ENCODE peak calls at places on chromosome 21, in six cellular contexts. One of them, this sample, is unnamed.

GRCh38 chr21:31117046-31117916 is 79.0 kb upstream of the KRTAP19-8 start:
- DNase-seq in GM13976: no peak
- DNase-seq in cardiac septum: no peak
- DNase-seq in stimulated activated naive CD8-positive, alpha-beta T cell treated with anti-CD3 and anti-CD28 coated beads, Interleukin-15, Interleukin-2, amounts not matched to agents 100 U/mL and 50 U/mL, for 24 hours: no peak
- DNase-seq in activated CD4-positive, CD25-positive, alpha-beta regulatory T cell: no peak
- DNase-seq in fibroblast of the conjunctiva: peak
- DNase-seq in this sample: no peak

GRCh38 chr21:41130883-41131282 is 37.1 kb upstream of the BACE2 start:
- DNase-seq in activated CD4-positive, CD25-positive, alpha-beta regulatory T cell: no peak
- DNase-seq in fibroblast of the conjunctiva: no peak
- DNase-seq in cardiac septum: no peak
- DNase-seq in stimulated activated naive CD8-positive, alpha-beta T cell treated with anti-CD3 and anti-CD28 coated beads, Interleukin-15, Interleukin-2, amounts not matched to agents 100 U/mL and 50 U/mL, for 24 hours: no peak
- DNase-seq in GM13976: no peak
- DNase-seq in this sample: no peak

GRCh38 chr21:37208741-37209225 is 58.4 kb downstream of the VPS26C start:
- DNase-seq in GM13976: peak
- DNase-seq in stimulated activated naive CD8-positive, alpha-beta T cell treated with anti-CD3 and anti-CD28 coated beads, Interleukin-15, Interleukin-2, amounts not matched to agents 100 U/mL and 50 U/mL, for 24 hours: no peak
- DNase-seq in activated CD4-positive, CD25-positive, alpha-beta regulatory T cell: no peak
- DNase-seq in fibroblast of the conjunctiva: no peak
- DNase-seq in cardiac septum: no peak
- DNase-seq in this sample: no peak

GRCh38 chr21:32962286-32962685 is 63.4 kb upstream of the OLIG2 start:
- DNase-seq in cardiac septum: no peak
- DNase-seq in stimulated activated naive CD8-positive, alpha-beta T cell treated with anti-CD3 and anti-CD28 coated beads, Interleukin-15, Interleukin-2, amounts not matched to agents 100 U/mL and 50 U/mL, for 24 hours: no peak
- DNase-seq in activated CD4-positive, CD25-positive, alpha-beta regulatory T cell: no peak
- DNase-seq in GM13976: no peak
- DNase-seq in fibroblast of the conjunctiva: no peak
- DNase-seq in this sample: no peak

GRCh38 chr21:38769253-38769780 is 36.4 kb upstream of the ETS2 start:
- DNase-seq in GM13976: no peak
- DNase-seq in stimulated activated naive CD8-positive, alpha-beta T cell treated with anti-CD3 and anti-CD28 coated beads, Interleukin-15, Interleukin-2, amounts not matched to agents 100 U/mL and 50 U/mL, for 24 hours: peak
- DNase-seq in cardiac septum: no peak
- DNase-seq in fibroblast of the conjunctiva: no peak
- DNase-seq in activated CD4-positive, CD25-positive, alpha-beta regulatory T cell: no peak
- DNase-seq in this sample: no peak

GRCh38 chr21:40386301-40386911 is 460.6 kb downstream of the DSCAM start:
- DNase-seq in fibroblast of the conjunctiva: no peak
- DNase-seq in stimulated activated naive CD8-positive, alpha-beta T cell treated with anti-CD3 and anti-CD28 coated beads, Interleukin-15, Interleukin-2, amounts not matched to agents 100 U/mL and 50 U/mL, for 24 hours: peak
- DNase-seq in cardiac septum: no peak
- DNase-seq in activated CD4-positive, CD25-positive, alpha-beta regulatory T cell: peak
- DNase-seq in GM13976: no peak
- DNase-seq in this sample: no peak

GRCh38 chr21:33817663-33818433 is 97.8 kb downstream of the ATP5PO start:
- DNase-seq in GM13976: no peak
- DNase-seq in activated CD4-positive, CD25-positive, alpha-beta regulatory T cell: no peak
- DNase-seq in cardiac septum: no peak
- DNase-seq in stimulated activated naive CD8-positive, alpha-beta T cell treated with anti-CD3 and anti-CD28 coated beads, Interleukin-15, Interleukin-2, amounts not matched to agents 100 U/mL and 50 U/mL, for 24 hours: no peak
- DNase-seq in fibroblast of the conjunctiva: no peak
- DNase-seq in this sample: no peak

GRCh38 chr21:16007933-16008332 is 278.2 kb downstream of the USP25 start:
- DNase-seq in GM13976: no peak
- DNase-seq in activated CD4-positive, CD25-positive, alpha-beta regulatory T cell: no peak
- DNase-seq in fibroblast of the conjunctiva: no peak
- DNase-seq in stimulated activated naive CD8-positive, alpha-beta T cell treated with anti-CD3 and anti-CD28 coated beads, Interleukin-15, Interleukin-2, amounts not matched to agents 100 U/mL and 50 U/mL, for 24 hours: no peak
- DNase-seq in cardiac septum: no peak
- DNase-seq in this sample: no peak

GRCh38 chr21:45472445-45473365 is 67.7 kb downstream of the COL18A1 start:
- DNase-seq in fibroblast of the conjunctiva: no peak
- DNase-seq in GM13976: no peak
- DNase-seq in activated CD4-positive, CD25-positive, alpha-beta regulatory T cell: no peak
- DNase-seq in stimulated activated naive CD8-positive, alpha-beta T cell treated with anti-CD3 and anti-CD28 coated beads, Interleukin-15, Interleukin-2, amounts not matched to agents 100 U/mL and 50 U/mL, for 24 hours: no peak
- DNase-seq in cardiac septum: no peak
- DNase-seq in this sample: no peak

GRCh38 chr21:29546071-29546470 is 247.3 kb downstream of the BACH1 start:
- DNase-seq in cardiac septum: no peak
- DNase-seq in activated CD4-positive, CD25-positive, alpha-beta regulatory T cell: no peak
- DNase-seq in stimulated activated naive CD8-positive, alpha-beta T cell treated with anti-CD3 and anti-CD28 coated beads, Interleukin-15, Interleukin-2, amounts not matched to agents 100 U/mL and 50 U/mL, for 24 hours: no peak
- DNase-seq in GM13976: no peak
- DNase-seq in fibroblast of the conjunctiva: no peak
- DNase-seq in this sample: no peak

GRCh38 chr21:45378258-45378966 is 26.6 kb upstream of the COL18A1 start:
- DNase-seq in fibroblast of the conjunctiva: peak
- DNase-seq in stimulated activated naive CD8-positive, alpha-beta T cell treated with anti-CD3 and anti-CD28 coated beads, Interleukin-15, Interleukin-2, amounts not matched to agents 100 U/mL and 50 U/mL, for 24 hours: no peak
- DNase-seq in cardiac septum: peak
- DNase-seq in GM13976: no peak
- DNase-seq in activated CD4-positive, CD25-positive, alpha-beta regulatory T cell: no peak
- DNase-seq in this sample: no peak

GRCh38 chr21:42649122-42650032 is 4.0 kb upstream of the PDE9A start:
- DNase-seq in stimulated activated naive CD8-positive, alpha-beta T cell treated with anti-CD3 and anti-CD28 coated beads, Interleukin-15, Interleukin-2, amounts not matched to agents 100 U/mL and 50 U/mL, for 24 hours: no peak
- DNase-seq in GM13976: no peak
- DNase-seq in activated CD4-positive, CD25-positive, alpha-beta regulatory T cell: no peak
- DNase-seq in fibroblast of the conjunctiva: no peak
- DNase-seq in cardiac septum: no peak
- DNase-seq in this sample: no peak

GRCh38 chr21:42515708-42516502 is 2.3 kb downstream of the SLC37A1 start:
- DNase-seq in fibroblast of the conjunctiva: no peak
- DNase-seq in cardiac septum: no peak
- DNase-seq in GM13976: no peak
- DNase-seq in stimulated activated naive CD8-positive, alpha-beta T cell treated with anti-CD3 and anti-CD28 coated beads, Interleukin-15, Interleukin-2, amounts not matched to agents 100 U/mL and 50 U/mL, for 24 hours: no peak
- DNase-seq in activated CD4-positive, CD25-positive, alpha-beta regulatory T cell: no peak
- DNase-seq in this sample: no peak

GRCh38 chr21:32332463-32332951 is 33.9 kb downstream of the MRAP start:
- DNase-seq in activated CD4-positive, CD25-positive, alpha-beta regulatory T cell: no peak
- DNase-seq in stimulated activated naive CD8-positive, alpha-beta T cell treated with anti-CD3 and anti-CD28 coated beads, Interleukin-15, Interleukin-2, amounts not matched to agents 100 U/mL and 50 U/mL, for 24 hours: no peak
- DNase-seq in fibroblast of the conjunctiva: no peak
- DNase-seq in GM13976: no peak
- DNase-seq in cardiac septum: no peak
- DNase-seq in this sample: no peak

GRCh38 chr21:32392299-32392879 is 423 bp downstream of the URB1 start:
- DNase-seq in cardiac septum: no peak
- DNase-seq in fibroblast of the conjunctiva: no peak
- DNase-seq in activated CD4-positive, CD25-positive, alpha-beta regulatory T cell: no peak
- DNase-seq in stimulated activated naive CD8-positive, alpha-beta T cell treated with anti-CD3 and anti-CD28 coated beads, Interleukin-15, Interleukin-2, amounts not matched to agents 100 U/mL and 50 U/mL, for 24 hours: no peak
- DNase-seq in GM13976: no peak
- DNase-seq in this sample: no peak

GRCh38 chr21:45080639-45081414 is 6.4 kb downstream of the ADARB1 start:
- DNase-seq in stimulated activated naive CD8-positive, alpha-beta T cell treated with anti-CD3 and anti-CD28 coated beads, Interleukin-15, Interleukin-2, amounts not matched to agents 100 U/mL and 50 U/mL, for 24 hours: peak
- DNase-seq in GM13976: no peak
- DNase-seq in activated CD4-positive, CD25-positive, alpha-beta regulatory T cell: no peak
- DNase-seq in fibroblast of the conjunctiva: no peak
- DNase-seq in cardiac septum: no peak
- DNase-seq in this sample: no peak

GRCh38 chr21:44431300-44431699 is 24.0 kb upstream of the LRRC3 start:
- DNase-seq in GM13976: no peak
- DNase-seq in cardiac septum: no peak
- DNase-seq in stimulated activated naive CD8-positive, alpha-beta T cell treated with anti-CD3 and anti-CD28 coated beads, Interleukin-15, Interleukin-2, amounts not matched to agents 100 U/mL and 50 U/mL, for 24 hours: no peak
- DNase-seq in fibroblast of the conjunctiva: no peak
- DNase-seq in activated CD4-positive, CD25-positive, alpha-beta regulatory T cell: no peak
- DNase-seq in this sample: no peak

GRCh38 chr21:34808569-34809204 is 139.9 kb downstream of the CLIC6 start:
- DNase-seq in fibroblast of the conjunctiva: no peak
- DNase-seq in GM13976: no peak
- DNase-seq in cardiac septum: no peak
- DNase-seq in activated CD4-positive, CD25-positive, alpha-beta regulatory T cell: no peak
- DNase-seq in stimulated activated naive CD8-positive, alpha-beta T cell treated with anti-CD3 and anti-CD28 coated beads, Interleukin-15, Interleukin-2, amounts not matched to agents 100 U/mL and 50 U/mL, for 24 hours: no peak
- DNase-seq in this sample: no peak

GRCh38 chr21:29221259-29221744 is 77.4 kb upstream of the BACH1 start:
- DNase-seq in activated CD4-positive, CD25-positive, alpha-beta regulatory T cell: no peak
- DNase-seq in stimulated activated naive CD8-positive, alpha-beta T cell treated with anti-CD3 and anti-CD28 coated beads, Interleukin-15, Interleukin-2, amounts not matched to agents 100 U/mL and 50 U/mL, for 24 hours: no peak
- DNase-seq in GM13976: no peak
- DNase-seq in cardiac septum: no peak
- DNase-seq in fibroblast of the conjunctiva: no peak
- DNase-seq in this sample: no peak

GRCh38 chr21:31576428-31576827 is 83.1 kb upstream of the SOD1 start:
- DNase-seq in fibroblast of the conjunctiva: no peak
- DNase-seq in cardiac septum: no peak
- DNase-seq in stimulated activated naive CD8-positive, alpha-beta T cell treated with anti-CD3 and anti-CD28 coated beads, Interleukin-15, Interleukin-2, amounts not matched to agents 100 U/mL and 50 U/mL, for 24 hours: no peak
- DNase-seq in activated CD4-positive, CD25-positive, alpha-beta regulatory T cell: no peak
- DNase-seq in GM13976: no peak
- DNase-seq in this sample: no peak

GRCh38 chr21:21268061-21268471 is 269.9 kb downstream of the NCAM2 start:
- DNase-seq in activated CD4-positive, CD25-positive, alpha-beta regulatory T cell: no peak
- DNase-seq in cardiac septum: no peak
- DNase-seq in fibroblast of the conjunctiva: no peak
- DNase-seq in stimulated activated naive CD8-positive, alpha-beta T cell treated with anti-CD3 and anti-CD28 coated beads, Interleukin-15, Interleukin-2, amounts not matched to agents 100 U/mL and 50 U/mL, for 24 hours: no peak
- DNase-seq in GM13976: no peak
- DNase-seq in this sample: no peak

GRCh38 chr21:43267391-43268085 is 98.7 kb downstream of the CRYAA start:
- DNase-seq in activated CD4-positive, CD25-positive, alpha-beta regulatory T cell: no peak
- DNase-seq in fibroblast of the conjunctiva: no peak
- DNase-seq in stimulated activated naive CD8-positive, alpha-beta T cell treated with anti-CD3 and anti-CD28 coated beads, Interleukin-15, Interleukin-2, amounts not matched to agents 100 U/mL and 50 U/mL, for 24 hours: no peak
- DNase-seq in GM13976: no peak
- DNase-seq in cardiac septum: peak
- DNase-seq in this sample: no peak

GRCh38 chr21:15436031-15436430 is 293.8 kb upstream of the USP25 start:
- DNase-seq in activated CD4-positive, CD25-positive, alpha-beta regulatory T cell: no peak
- DNase-seq in stimulated activated naive CD8-positive, alpha-beta T cell treated with anti-CD3 and anti-CD28 coated beads, Interleukin-15, Interleukin-2, amounts not matched to agents 100 U/mL and 50 U/mL, for 24 hours: no peak
- DNase-seq in cardiac septum: no peak
- DNase-seq in GM13976: no peak
- DNase-seq in fibroblast of the conjunctiva: no peak
- DNase-seq in this sample: no peak

GRCh38 chr21:38861006-38861405 is 55.3 kb downstream of the ETS2 start:
- DNase-seq in cardiac septum: no peak
- DNase-seq in GM13976: no peak
- DNase-seq in activated CD4-positive, CD25-positive, alpha-beta regulatory T cell: no peak
- DNase-seq in stimulated activated naive CD8-positive, alpha-beta T cell treated with anti-CD3 and anti-CD28 coated beads, Interleukin-15, Interleukin-2, amounts not matched to agents 100 U/mL and 50 U/mL, for 24 hours: no peak
- DNase-seq in fibroblast of the conjunctiva: no peak
- DNase-seq in this sample: no peak

GRCh38 chr21:38671716-38672115 is 134.0 kb upstream of the ETS2 start:
- DNase-seq in stimulated activated naive CD8-positive, alpha-beta T cell treated with anti-CD3 and anti-CD28 coated beads, Interleukin-15, Interleukin-2, amounts not matched to agents 100 U/mL and 50 U/mL, for 24 hours: no peak
- DNase-seq in fibroblast of the conjunctiva: peak
- DNase-seq in GM13976: no peak
- DNase-seq in cardiac septum: no peak
- DNase-seq in activated CD4-positive, CD25-positive, alpha-beta regulatory T cell: no peak
- DNase-seq in this sample: no peak

GRCh38 chr21:29174607-29175013 is 44.2 kb downstream of the MAP3K7CL start:
- DNase-seq in stimulated activated naive CD8-positive, alpha-beta T cell treated with anti-CD3 and anti-CD28 coated beads, Interleukin-15, Interleukin-2, amounts not matched to agents 100 U/mL and 50 U/mL, for 24 hours: no peak
- DNase-seq in GM13976: no peak
- DNase-seq in activated CD4-positive, CD25-positive, alpha-beta regulatory T cell: no peak
- DNase-seq in cardiac septum: no peak
- DNase-seq in fibroblast of the conjunctiva: no peak
- DNase-seq in this sample: no peak

GRCh38 chr21:38048241-38048640 is 132.0 kb upstream of the KCNJ6 start:
- DNase-seq in GM13976: no peak
- DNase-seq in stimulated activated naive CD8-positive, alpha-beta T cell treated with anti-CD3 and anti-CD28 coated beads, Interleukin-15, Interleukin-2, amounts not matched to agents 100 U/mL and 50 U/mL, for 24 hours: no peak
- DNase-seq in activated CD4-positive, CD25-positive, alpha-beta regulatory T cell: no peak
- DNase-seq in fibroblast of the conjunctiva: no peak
- DNase-seq in cardiac septum: no peak
- DNase-seq in this sample: no peak

GRCh38 chr21:45982758-45983731 is 1.5 kb downstream of the COL6A1 start:
- DNase-seq in fibroblast of the conjunctiva: no peak
- DNase-seq in GM13976: no peak
- DNase-seq in activated CD4-positive, CD25-positive, alpha-beta regulatory T cell: no peak
- DNase-seq in stimulated activated naive CD8-positive, alpha-beta T cell treated with anti-CD3 and anti-CD28 coated beads, Interleukin-15, Interleukin-2, amounts not matched to agents 100 U/mL and 50 U/mL, for 24 hours: no peak
- DNase-seq in cardiac septum: no peak
- DNase-seq in this sample: no peak

GRCh38 chr21:46111857-46112730 is 14.2 kb downstream of the COL6A2 start:
- DNase-seq in activated CD4-positive, CD25-positive, alpha-beta regulatory T cell: no peak
- DNase-seq in GM13976: no peak
- DNase-seq in cardiac septum: peak
- DNase-seq in fibroblast of the conjunctiva: no peak
- DNase-seq in stimulated activated naive CD8-positive, alpha-beta T cell treated with anti-CD3 and anti-CD28 coated beads, Interleukin-15, Interleukin-2, amounts not matched to agents 100 U/mL and 50 U/mL, for 24 hours: peak
- DNase-seq in this sample: no peak

GRCh38 chr21:33451634-33452071 is 28.1 kb downstream of the TMEM50B start:
- DNase-seq in GM13976: no peak
- DNase-seq in stimulated activated naive CD8-positive, alpha-beta T cell treated with anti-CD3 and anti-CD28 coated beads, Interleukin-15, Interleukin-2, amounts not matched to agents 100 U/mL and 50 U/mL, for 24 hours: no peak
- DNase-seq in cardiac septum: no peak
- DNase-seq in fibroblast of the conjunctiva: no peak
- DNase-seq in activated CD4-positive, CD25-positive, alpha-beta regulatory T cell: no peak
- DNase-seq in this sample: no peak

GRCh38 chr21:20215959-20216358 is 782.2 kb upstream of the NCAM2 start:
- DNase-seq in fibroblast of the conjunctiva: no peak
- DNase-seq in stimulated activated naive CD8-positive, alpha-beta T cell treated with anti-CD3 and anti-CD28 coated beads, Interleukin-15, Interleukin-2, amounts not matched to agents 100 U/mL and 50 U/mL, for 24 hours: no peak
- DNase-seq in cardiac septum: no peak
- DNase-seq in activated CD4-positive, CD25-positive, alpha-beta regulatory T cell: no peak
- DNase-seq in GM13976: no peak
- DNase-seq in this sample: no peak

This sample was measured in activated CD4-positive, alpha-beta T cell treated with anti-CD3 and anti-CD28 coated beads, Interleukin-2, amount 50 U/mL, for 24 hours.